ENCODE peak calls at places on chromosomes 3 and 15, in five cellular contexts. I is germinal center, L is NCI-H1105 treated with DMSO at 0.1 percent for 48 hours, E is iris pigment epithelial cell, U is H1. Y is an unnamed sample.

GRCh38 chr15:40343512-40343911 is 2.8 kb upstream of the CCDC9B start:
- DNase-seq in I (no peak), L (no peak), E (peak; percentile 93), U (no peak), Y (peak; percentile 92)

GRCh38 chr15:66965201-66965900 is 100.1 kb upstream of the SMAD3 start:
- DNase-seq in I (no peak), L (no peak), E (no peak), U (no peak), Y (no peak)

GRCh38 chr3:195035345-195036202 is 235.4 kb downstream of the XXYLT1 start:
- DNase-seq in I (no peak), L (no peak), E (no peak), U (peak; percentile 63), Y (no peak)

GRCh38 chr15:77603616-77604406 is 28.9 kb downstream of the LINGO1 start:
- DNase-seq in I (no peak), L (peak; percentile 34), E (no peak), U (no peak), Y (no peak)

GRCh38 chr3:13020159-13020558 is 53.1 kb downstream of the IQSEC1 start:
- DNase-seq in I (no peak), L (no peak), E (no peak), U (no peak), Y (no peak)

GRCh38 chr3:80533553-80533952 is 765.8 kb upstream of the ROBO1 start:
- DNase-seq in I (no peak), L (no peak), E (peak; percentile 53), U (no peak), Y (no peak)

GRCh38 chr3:18237251-18238005 is 187.7 kb downstream of the SATB1 start:
- DNase-seq in I (no peak), L (peak; percentile 81), E (peak; percentile 38), U (no peak), Y (peak; percentile 72)

GRCh38 chr15:57697588-57697987 is 8.9 kb upstream of the POLR2M start:
- DNase-seq in I (no peak), L (no peak), E (peak; percentile 71), U (no peak), Y (no peak)

GRCh38 chr3:36227982-36228381 is 152.3 kb upstream of the STAC start:
- DNase-seq in I (no peak), L (no peak), E (no peak), U (no peak), Y (no peak)